ENCODE peak calls at places on chromosome 20, in four cellular contexts. Q is right atrium auricular region, U is fibroblast of pulmonary artery, M is psoas muscle. R is an unnamed sample.

GRCh38 chr20:51419236-51419635 is 123.3 kb downstream of the NFATC2 start:
- DNase-seq in Q (no peak), U (no peak), M (no peak), R (no peak)

GRCh38 chr20:63284544-63284949 is 8.4 kb upstream of the COL20A1 start:
- DNase-seq in Q (no peak), U (no peak), M (no peak), R (no peak)

GRCh38 chr20:61120595-61121515 is 131.2 kb upstream of the CDH4 start:
- DNase-seq in Q (no peak), U (peak), M (no peak), R (peak)

GRCh38 chr20:54134445-54135220 is 39.2 kb downstream of the CYP24A1 start:
- DNase-seq in Q (no peak), U (peak), M (no peak), R (no peak)

GRCh38 chr20:8798505-8798904 is 270.4 kb upstream of the PLCB4 start:
- DNase-seq in Q (no peak), U (peak), M (no peak), R (no peak)

GRCh38 chr20:62860391-62860923 is 1.2 kb downstream of the TCFL5 start:
- DNase-seq in Q (no peak), U (peak), M (peak), R (no peak)

GRCh38 chr20:50343490-50344179 is 153.0 kb downstream of the CEBPB start:
- DNase-seq in Q (no peak), U (no peak), M (no peak), R (no peak)

GRCh38 chr20:64254571-64255360 is 782 bp upstream of the PCMTD2 start:
- DNase-seq in Q (peak), U (no peak), M (no peak), R (no peak)

GRCh38 chr20:51494241-51495110 is 48.0 kb downstream of the NFATC2 start:
- DNase-seq in Q (no peak), U (no peak), M (no peak), R (no peak)

GRCh38 chr20:47231382-47232042 is 125.0 kb downstream of the ZMYND8 start:
- DNase-seq in Q (no peak), U (peak), M (no peak), R (no peak)

GRCh38 chr20:60649541-60649940 is 602.5 kb upstream of the CDH4 start:
- DNase-seq in Q (no peak), U (no peak), M (no peak), R (no peak)

GRCh38 chr20:53337419-53338101 is 256.1 kb downstream of the ZNF217 start:
- DNase-seq in Q (no peak), U (no peak), M (no peak), R (no peak)

GRCh38 chr20:19003759-19004336 is 190.3 kb downstream of the SCP2D1 start:
- DNase-seq in Q (no peak), U (no peak), M (no peak), R (no peak)

GRCh38 chr20:63014710-63015109 is 7.9 kb upstream of the BHLHE23 start:
- DNase-seq in Q (no peak), U (peak), M (no peak), R (no peak)

GRCh38 chr20:56861590-56861989 is 232.5 kb downstream of the TFAP2C start:
- DNase-seq in Q (no peak), U (no peak), M (no peak), R (no peak)

GRCh38 chr20:56865055-56865454 is 235.9 kb downstream of the TFAP2C start:
- DNase-seq in Q (no peak), U (no peak), M (no peak), R (no peak)

GRCh38 chr20:56871691-56872090 is 242.6 kb downstream of the TFAP2C start:
- DNase-seq in Q (no peak), U (no peak), M (no peak), R (no peak)

GRCh38 chr20:56870271-56870670 is 241.2 kb downstream of the TFAP2C start:
- DNase-seq in Q (no peak), U (no peak), M (no peak), R (no peak)

DNA sequence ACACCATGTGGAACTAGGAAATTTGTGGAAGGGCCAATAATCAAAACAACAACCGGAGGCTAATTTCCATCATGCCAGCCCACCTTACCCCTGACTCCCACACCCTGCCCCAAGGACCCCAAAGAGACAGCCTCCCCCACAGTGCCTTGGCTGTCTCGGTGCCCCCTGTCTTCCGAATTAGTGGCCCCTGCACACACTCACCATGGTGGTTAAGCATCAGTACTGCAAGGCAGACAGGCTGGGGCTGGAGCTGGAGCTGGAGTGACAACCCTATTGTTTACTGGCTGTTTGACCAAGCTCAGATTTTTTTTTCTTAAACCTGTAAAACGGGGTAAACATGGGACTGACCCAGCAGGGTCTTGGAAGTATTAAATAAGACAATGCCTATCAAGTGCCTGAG is 238.0 kb downstream of the TFAP2C start:
- DNase-seq in Q (no peak), U (no peak), M (no peak), R (no peak)
- TF ChIP-seq CTCF in Q (no peak), U (no peak), M (no peak), R (no peak)

GRCh38 chr20:23687986-23688385 is 852 bp downstream of the CST4 start:
- DNase-seq in Q (peak), U (no peak), M (no peak), R (peak)
- TF ChIP-seq CTCF in Q (no peak), U (no peak), M (no peak), R (no peak)

GRCh38 chr20:25706793-25707192 is 10.1 kb upstream of the ZNF337 start:
- DNase-seq in Q (no peak), U (no peak), M (no peak), R (no peak)
- TF ChIP-seq CTCF in Q (no peak), U (no peak), M (no peak), R (no peak)

GRCh38 chr20:59441306-59441705 is 140.9 kb downstream of the EDN3 start:
- DNase-seq in Q (no peak), U (no peak), M (no peak), R (no peak)

GRCh38 chr20:59441860-59442810 is 141.7 kb downstream of the EDN3 start:
- DNase-seq in Q (no peak), U (no peak), M (no peak), R (no peak)

GRCh38 chr20:59437601-59438031 is 137.2 kb downstream of the EDN3 start:
- DNase-seq in Q (no peak), U (no peak), M (no peak), R (no peak)

GRCh38 chr20:59438201-59438600 is 137.8 kb downstream of the EDN3 start:
- DNase-seq in Q (no peak), U (no peak), M (no peak), R (no peak)

GRCh38 chr20:59439243-59439642 is 138.8 kb downstream of the EDN3 start:
- DNase-seq in Q (no peak), U (no peak), M (no peak), R (no peak)
- TF ChIP-seq CTCF in Q (no peak), U (no peak), M (no peak), R (no peak)

GRCh38 chr20:2276015-2276414 is 19.8 kb upstream of the TGM3 start:
- DNase-seq in Q (no peak), U (no peak), M (no peak), R (no peak)
- TF ChIP-seq CTCF in Q (no peak), U (no peak), M (no peak), R (no peak)

DNA sequence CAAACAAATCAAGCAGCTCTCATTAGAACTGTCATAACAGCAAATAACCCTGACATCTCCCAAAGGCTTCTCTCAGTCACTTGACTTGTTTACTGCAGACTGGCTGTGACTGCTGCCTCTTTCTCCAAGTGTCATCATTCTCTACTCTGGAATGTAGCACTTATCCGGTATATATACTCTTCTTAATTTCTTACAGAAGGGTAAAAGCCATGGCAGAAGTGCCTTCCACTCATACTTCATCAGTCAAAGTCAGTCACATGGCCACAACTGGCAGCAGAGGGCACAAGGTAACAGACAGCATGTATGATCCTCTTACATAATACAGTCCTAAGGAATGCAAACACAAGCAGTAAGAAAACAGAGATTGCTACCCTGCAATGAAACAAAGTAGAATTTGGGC is 9.3 kb downstream of the NAPB start:
- DNase-seq in Q (no peak), U (peak), M (no peak), R (no peak)
- TF ChIP-seq CTCF in Q (no peak), U (no peak), M (no peak), R (no peak)

GRCh38 chr20:57329608-57330221 is at the start of gene SPO11:
- DNase-seq in Q (no peak), U (no peak), M (no peak), R (peak)

GRCh38 chr20:57330998-57331397 is 1.4 kb downstream of the SPO11 start:
- DNase-seq in Q (no peak), U (peak), M (no peak), R (no peak)

GRCh38 chr20:57332105-57333089 is 2.8 kb downstream of the SPO11 start:
- DNase-seq in Q (no peak), U (no peak), M (no peak), R (no peak)

DNA sequence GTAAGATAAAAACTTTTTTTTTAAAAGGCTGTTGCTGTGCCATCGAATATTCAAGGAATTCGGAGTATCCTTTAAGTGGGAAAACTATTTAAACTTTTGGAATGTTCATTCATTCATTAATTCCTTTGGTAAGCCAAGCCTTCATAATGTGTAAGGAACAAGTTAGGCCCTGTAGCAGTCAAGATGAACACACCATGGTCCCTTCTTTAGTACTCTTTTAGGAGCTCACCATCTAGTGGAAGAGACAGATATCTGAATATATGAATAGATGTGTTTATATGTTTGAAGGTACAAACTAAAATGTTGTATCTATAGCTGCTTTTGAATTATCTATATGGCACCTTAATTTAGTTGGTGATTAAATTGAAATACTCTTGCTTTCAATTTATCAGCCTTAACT is 5.8 kb downstream of the SPO11 start:
- DNase-seq in Q (no peak), U (no peak), M (no peak), R (no peak)
- TF ChIP-seq CTCF in Q (peak), U (no peak), M (no peak), R (peak)

R was measured in osteocyte.